ENCODE peak calls at places on chromosomes 16 and 17, in nine cellular contexts. I is COR-L47, P is Daoy, V is ELR, U is substantia nigra, H is neural progenitor cell, M is iris pigment epithelial cell, S is M059J, C is sigmoid colon. J is an unnamed sample.
A peak's percentile ranks its signal among the peaks of the same experiment; 100 is the strongest.

GRCh38 chr17:18102640-18103039 is 5.9 kb upstream of the MYO15A start:
- DNase-seq in C (no peak), H (no peak), S (no peak), M (no peak), I (no peak), V (no peak), P (no peak), U (no peak), J (no peak)

GRCh38 chr16:11058820-11059219 is 114.5 kb downstream of the CLEC16A start:
- DNase-seq in U (no peak), H (no peak), V (no peak), I (no peak), P (no peak), M (no peak), S (no peak), C (peak; percentile 7), J (peak; percentile 27)

GRCh38 chr17:73192219-73192893 is 499 bp upstream of the COG1 start:
- DNase-seq in V (peak; percentile 76), P (peak; percentile 79), U (peak; percentile 34), I (peak; percentile 76), H (peak; percentile 91), C (peak; percentile 80), M (peak; percentile 76), S (peak; percentile 78), J (peak; percentile 69)

GRCh38 chr16:58393138-58393504 is 850 bp downstream of the GINS3 start:
- DNase-seq in V (peak; percentile 37), P (peak; percentile 9), M (peak; percentile 9), U (no peak), H (peak; percentile 23), I (no peak), C (no peak), S (peak; percentile 31), J (no peak)

GRCh38 chr17:43814026-43814425 is 18.9 kb downstream of the MPP3 start:
- DNase-seq in H (no peak), U (no peak), M (no peak), P (no peak), V (no peak), S (no peak), C (peak; percentile 42), I (no peak), J (no peak)

GRCh38 chr17:48044851-48045250 is 3.3 kb upstream of the NFE2L1 start:
- DNase-seq in U (no peak), V (no peak), H (no peak), P (no peak), M (no peak), S (no peak), C (no peak), I (no peak), J (no peak)

GRCh38 chr16:55037051-55037450 is 106.4 kb downstream of the IRX5 start:
- DNase-seq in U (no peak), M (no peak), H (no peak), C (no peak), P (no peak), S (no peak), V (no peak), I (no peak), J (no peak)

GRCh38 chr17:73118876-73119485 is 26.5 kb upstream of the SLC39A11 start:
- DNase-seq in U (no peak), S (no peak), P (no peak), H (no peak), C (no peak), V (no peak), M (no peak), I (peak; percentile 84), J (peak; percentile 8)

GRCh38 chr16:62755938-62756337 is 719.7 kb upstream of the CDH8 start:
- DNase-seq in U (no peak), V (no peak), C (no peak), I (no peak), P (no peak), M (no peak), H (no peak), S (no peak), J (no peak)

GRCh38 chr16:82625066-82625968 is 1.5 kb upstream of the CDH13 start:
- DNase-seq in U (no peak), P (no peak), S (no peak), C (peak; percentile 26), I (no peak), V (no peak), M (no peak), H (no peak), J (no peak)

GRCh38 chr16:2520784-2521577 is 810 bp downstream of the AMDHD2 start:
- DNase-seq in M (peak; percentile 27), H (peak; percentile 53), V (peak; percentile 40), I (no peak), C (peak; percentile 74), S (no peak), U (no peak), P (no peak), J (peak; percentile 31)

GRCh38 chr17:21523482-21524210 is 147.5 kb downstream of the KCNJ12 start:
- DNase-seq in P (no peak), H (no peak), C (no peak), S (no peak), V (no peak), M (no peak), U (no peak), I (no peak), J (no peak)